ENCODE peak calls at places on chromosomes 11 and 22, in six cellular contexts. G, L, B, C, K and N are unnamed samples.

GRCh38 chr11:66603072-66603471 is 10.1 kb downstream of the CCS start:
- DNase-seq in B (no peak), G (no peak), K (no peak), L (no peak), C (no peak), N (no peak)

GRCh38 chr22:25814685-25815084 is 72.7 kb downstream of the MYO18B start:
- DNase-seq in B (no peak), L (no peak), C (no peak), K (no peak), G (no peak), N (no peak)

GRCh38 chr22:46891382-46891951 is 129.0 kb downstream of the TBC1D22A start:
- DNase-seq in K (no peak), G (no peak), C (no peak), L (no peak), B (no peak), N (no peak)

GRCh38 chr11:121740902-121741301 is 288.1 kb upstream of the SORL1-AS1 start:
- DNase-seq in G (no peak), L (no peak), K (no peak), C (no peak), B (no peak), N (no peak)

GRCh38 chr11:61912530-61912898 is 4.9 kb downstream of the RAB3IL1 start:
- DNase-seq in B (no peak), L (no peak), G (no peak), K (no peak), C (no peak), N (peak)

GRCh38 chr11:125494033-125494364 is 2.1 kb downstream of the FEZ1 start:
- DNase-seq in G (no peak), B (no peak), L (no peak), C (no peak), K (no peak), N (no peak)

GRCh38 chr22:31488988-31489617 is 539 bp downstream of the EIF4ENIF1 start:
- DNase-seq in G (peak), B (peak), C (no peak), K (peak), L (no peak), N (peak)

GRCh38 chr22:37440875-37441274 is 13.6 kb upstream of the ELFN2 start:
- DNase-seq in K (no peak), G (no peak), L (no peak), C (no peak), B (no peak), N (no peak)

GRCh38 chr11:27678242-27678641 is 22.0 kb downstream of the BDNF start:
- DNase-seq in L (no peak), C (no peak), K (peak), G (no peak), B (no peak), N (no peak)

GRCh38 chr11:131579932-131580387 is 209.5 kb downstream of the NTM start:
- DNase-seq in L (no peak), B (no peak), C (no peak), K (peak), G (no peak), N (no peak)

GRCh38 chr11:32131321-32131720 is 40.4 kb downstream of the RCN1 start:
- DNase-seq in K (peak), C (no peak), G (no peak), L (no peak), B (no peak), N (no peak)

GRCh38 chr11:102220728-102221467 is 96.4 kb upstream of the BIRC3 start:
- DNase-seq in K (peak), C (no peak), G (no peak), L (peak), B (no peak), N (no peak)

GRCh38 chr11:126345759-126346585 is 9.5 kb upstream of the ST3GAL4 start:
- DNase-seq in B (no peak), G (peak), L (no peak), K (peak), C (no peak), N (peak)

GRCh38 chr22:17013396-17014100 is 5.5 kb upstream of the GAB4 start:
- DNase-seq in B (no peak), C (no peak), K (no peak), G (no peak), L (no peak), N (no peak)

GRCh38 chr11:32053151-32053550 is 37.7 kb upstream of the RCN1 start:
- DNase-seq in K (no peak), G (no peak), C (no peak), L (no peak), B (no peak), N (no peak)

GRCh38 chr22:30490399-30490798 is 15.1 kb downstream of the SEC14L4 start:
- DNase-seq in B (no peak), G (no peak), K (no peak), L (no peak), C (no peak), N (no peak)

GRCh38 chr11:120471131-120471530 is 40.4 kb upstream of the GRIK4 start:
- DNase-seq in C (no peak), G (no peak), L (peak), K (peak), B (no peak), N (no peak)

GRCh38 chr11:127521413-127521812 is 520.8 kb upstream of the KIRREL3 start:
- DNase-seq in L (peak), C (no peak), K (peak), B (no peak), G (no peak), N (no peak)

GRCh38 chr11:122778148-122778547 is 60.2 kb upstream of the CRTAM start:
- DNase-seq in B (no peak), C (no peak), L (no peak), K (peak), G (no peak), N (no peak)

GRCh38 chr22:46057762-46058420 is 80.9 kb upstream of the WNT7B start:
- DNase-seq in B (no peak), L (no peak), K (no peak), G (peak), C (no peak), N (no peak)

GRCh38 chr11:60377737-60378136 is 595 bp upstream of the MS4A7 start:
- DNase-seq in C (no peak), L (no peak), K (no peak), G (no peak), B (no peak), N (peak)

GRCh38 chr11:112844530-112844929 is 116.7 kb upstream of the NCAM1 start:
- DNase-seq in K (no peak), L (no peak), B (no peak), G (peak), C (no peak), N (no peak)

GRCh38 chr11:44607324-44607962 is 42.0 kb downstream of the CD82 start:
- DNase-seq in G (no peak), C (no peak), K (peak), B (no peak), L (no peak), N (no peak)

GRCh38 chr11:107387666-107388065 is 70.0 kb downstream of the CWF19L2 start:
- DNase-seq in L (no peak), B (no peak), C (no peak), K (no peak), G (no peak), N (no peak)

GRCh38 chr11:115409691-115410220 is 94.5 kb downstream of the CADM1 start:
- DNase-seq in C (no peak), B (no peak), K (peak), G (no peak), L (peak), N (peak)

GRCh38 chr11:120645639-120646038 is 134.1 kb downstream of the GRIK4 start:
- DNase-seq in K (no peak), C (no peak), B (no peak), L (no peak), G (no peak), N (no peak)

GRCh38 chr22:28142361-28142801 is 223.3 kb upstream of the PITPNB start:
- DNase-seq in G (no peak), L (peak), K (peak), B (no peak), C (no peak), N (no peak)

GRCh38 chr11:123519055-123519796 is 89.2 kb downstream of the GRAMD1B start:
- DNase-seq in B (no peak), C (peak), G (no peak), K (peak), L (no peak), N (no peak)

GRCh38 chr22:33579448-33580093 is 340.7 kb downstream of the LARGE1 start:
- DNase-seq in K (peak), C (peak), L (no peak), B (no peak), G (peak), N (peak)

GRCh38 chr11:130490682-130491449 is 42.4 kb downstream of the ADAMTS15 start:
- DNase-seq in L (no peak), C (no peak), K (no peak), G (no peak), B (no peak), N (no peak)

GRCh38 chr22:27483095-27483798 is 318.3 kb downstream of the MN1 start:
- DNase-seq in G (no peak), C (no peak), B (no peak), K (no peak), L (no peak), N (no peak)

GRCh38 chr11:105720096-105720495 is 110.2 kb downstream of the GRIA4 start:
- DNase-seq in C (no peak), K (no peak), G (no peak), L (no peak), B (no peak), N (no peak)

GRCh38 chr11:2929880-2930704 is 872 bp upstream of the PHLDA2 start:
- DNase-seq in B (no peak), L (peak), K (peak), C (peak), G (peak), N (peak)

GRCh38 chr22:35475545-35475944 is 65.1 kb upstream of the RASD2 start:
- DNase-seq in K (no peak), L (no peak), G (no peak), B (no peak), C (no peak), N (no peak)

GRCh38 chr22:35479359-35479758 is 61.3 kb upstream of the RASD2 start:
- DNase-seq in C (no peak), L (no peak), G (no peak), K (no peak), B (no peak), N (no peak)

GRCh38 chr22:35476341-35476740 is 64.3 kb upstream of the RASD2 start:
- DNase-seq in L (no peak), K (no peak), C (no peak), B (no peak), G (no peak), N (no peak)

GRCh38 chr22:35480143-35480542 is 60.5 kb upstream of the RASD2 start:
- DNase-seq in L (no peak), K (peak), B (no peak), G (peak), C (no peak), N (peak)

DNA sequence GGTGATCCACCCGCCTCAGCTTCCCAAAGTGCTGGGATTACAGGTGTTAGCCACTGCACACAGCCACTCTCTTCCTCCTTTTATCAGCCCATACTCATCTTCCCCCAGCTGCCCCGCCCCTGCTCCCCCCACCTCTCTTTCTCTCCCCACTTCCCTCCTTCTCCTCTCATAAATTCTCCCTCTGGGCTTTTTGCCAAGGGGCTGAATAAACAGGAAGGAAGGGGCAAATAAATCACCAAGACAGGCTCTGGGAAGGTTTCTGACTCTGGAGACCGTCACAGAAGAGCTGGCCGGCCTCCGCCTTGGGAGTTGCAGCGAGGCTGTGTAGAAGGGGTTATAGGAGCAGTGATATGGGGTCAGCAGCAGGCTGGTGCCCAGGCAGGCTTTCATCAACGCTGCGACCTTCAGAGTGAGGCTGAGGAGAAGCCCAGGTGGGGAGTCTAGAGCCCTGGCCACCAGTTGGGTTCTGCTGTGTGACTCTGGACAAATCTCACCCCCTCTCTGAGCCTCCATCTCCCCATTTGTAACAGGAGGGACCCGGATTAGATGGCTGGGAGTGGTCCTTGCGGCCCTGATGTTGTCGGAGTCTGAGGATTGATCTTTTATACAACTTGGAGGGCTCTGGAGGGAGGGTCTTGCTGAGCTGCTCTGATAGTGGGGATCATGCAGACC is 62.6 kb upstream of the RASD2 start:
- DNase-seq in K (peak), G (peak), C (peak), L (peak), B (no peak), N (peak)
- H3K27ac ChIP-seq in K (no peak), G (peak), C (peak), L (no peak), B (no peak), N (peak)

GRCh38 chr11:92332986-92333385 is 108.4 kb downstream of the FAT3 start:
- DNase-seq in G (no peak), B (no peak), L (peak), C (no peak), K (peak), N (no peak)
- H3K27ac ChIP-seq in G (no peak), B (no peak), L (no peak), C (no peak), K (no peak), N (no peak)

GRCh38 chr11:47912843-47913437 is 64.8 kb upstream of the NUP160 start:
- DNase-seq in L (no peak), K (no peak), B (no peak), G (no peak), C (no peak), N (no peak)
- H3K27ac ChIP-seq in L (no peak), K (no peak), B (no peak), G (no peak), C (no peak), N (no peak)

GRCh38 chr11:95248666-95249467 is 17.9 kb upstream of the SESN3 start:
- DNase-seq in K (no peak), B (no peak), C (no peak), L (no peak), G (no peak), N (no peak)
- H3K27ac ChIP-seq in K (no peak), B (no peak), C (no peak), L (no peak), G (no peak), N (no peak)

GRCh38 chr22:35629406-35630234 is 12.5 kb upstream of the MB start:
- DNase-seq in C (peak), B (peak), G (peak), L (peak), K (peak), N (peak)

GRCh38 chr22:35630387-35630793 is 13.3 kb upstream of the MB start:
- DNase-seq in K (peak), G (no peak), C (peak), B (no peak), L (peak), N (no peak)

GRCh38 chr22:35630891-35631290 is 13.8 kb upstream of the MB start:
- DNase-seq in B (no peak), C (no peak), G (no peak), K (no peak), L (no peak), N (no peak)

GRCh38 chr22:35627267-35628041 is 10.3 kb upstream of the MB start:
- DNase-seq in K (peak), G (peak), L (peak), C (peak), B (no peak), N (peak)

DNA sequence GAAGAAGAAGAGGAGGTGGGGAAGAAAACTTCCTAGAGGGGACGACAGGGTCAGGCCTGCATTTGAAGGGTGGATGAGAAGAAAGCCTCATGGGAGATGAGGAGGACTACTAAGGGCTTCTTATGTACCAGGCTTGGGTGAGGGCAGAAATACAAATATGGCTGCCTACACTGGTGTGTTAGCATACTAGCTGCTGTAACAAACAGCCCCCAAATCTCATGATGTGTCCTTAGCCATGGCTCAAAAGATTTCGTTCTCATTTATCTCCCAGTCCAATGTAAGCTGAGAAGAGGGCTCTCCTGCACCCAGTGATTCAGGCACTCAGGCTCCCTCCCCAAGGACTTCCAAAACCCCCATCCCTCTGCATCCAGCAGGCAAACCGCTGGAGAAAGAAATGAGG is 11.6 kb upstream of the MB start:
- DNase-seq in K (no peak), C (no peak), B (no peak), G (no peak), L (no peak), N (no peak)
- H3K27ac ChIP-seq in K (peak), C (peak), B (no peak), G (peak), L (peak), N (peak)

DNA sequence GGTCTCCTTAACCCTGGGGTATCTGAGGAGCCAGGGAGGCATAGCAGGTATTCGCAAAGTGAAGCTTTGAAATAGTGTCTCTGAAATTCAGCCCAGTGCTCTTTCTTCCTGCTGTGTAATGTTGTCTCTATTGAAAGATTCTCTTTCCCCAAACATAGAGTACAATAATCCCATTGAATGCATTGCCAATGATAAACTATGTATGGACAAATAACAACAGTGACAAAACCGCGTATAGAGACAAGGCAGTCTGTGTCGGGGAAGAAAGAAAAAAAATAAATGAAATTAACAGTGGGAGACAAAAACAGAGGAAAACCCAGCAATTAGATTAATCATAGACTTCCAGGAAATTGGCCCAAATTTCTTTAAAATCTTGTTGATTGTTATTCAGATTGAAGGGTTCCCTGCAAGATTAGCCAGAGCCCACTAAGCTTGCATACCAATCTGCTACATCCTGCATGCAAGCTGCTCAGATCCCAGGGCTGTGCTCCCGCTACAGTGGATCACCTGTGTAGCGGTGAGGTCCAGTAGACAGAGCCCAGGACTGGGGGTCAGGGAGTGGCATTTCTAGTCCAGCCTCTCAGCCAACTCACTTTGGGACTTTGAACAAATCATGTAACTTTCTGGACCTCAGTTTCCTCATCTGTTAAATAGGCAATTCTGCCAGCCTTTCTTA is 492.8 kb downstream of the INSC start:
- DNase-seq in B (no peak), C (no peak), G (no peak), K (no peak), L (no peak), N (no peak)
- H3K27ac ChIP-seq in B (no peak), C (no peak), G (no peak), K (no peak), L (no peak), N (no peak)

DNA sequence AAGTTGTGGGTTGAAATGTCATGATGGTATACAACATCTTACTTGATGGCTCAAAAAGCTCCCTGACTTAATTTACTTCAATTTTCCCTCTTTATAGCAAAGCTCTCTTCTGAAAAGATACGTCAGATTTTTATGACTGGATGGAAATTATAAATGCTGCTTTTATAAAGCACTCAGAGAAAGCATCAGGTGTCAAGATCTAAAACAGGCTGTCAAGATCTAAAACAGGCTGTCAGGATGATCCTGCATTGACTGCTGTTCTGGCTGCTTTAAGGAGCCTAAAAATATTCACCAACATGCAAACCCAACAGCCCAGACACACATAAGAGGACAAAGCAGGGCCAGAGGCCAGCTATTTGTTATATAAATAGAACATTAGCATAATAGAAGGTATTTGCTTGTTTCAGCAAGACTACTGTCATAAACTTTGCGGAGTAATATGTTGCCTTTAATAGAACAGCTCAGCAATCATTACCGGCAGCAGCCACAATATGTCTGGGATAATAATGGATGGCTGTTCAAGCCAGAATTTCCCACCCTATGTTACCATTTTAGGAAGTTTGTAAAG is 77.3 kb upstream of the ANO5 start:
- DNase-seq in L (no peak), C (no peak), G (no peak), B (no peak), K (no peak), N (no peak)
- H3K27ac ChIP-seq in L (no peak), C (no peak), G (no peak), B (no peak), K (no peak), N (no peak)